ENCODE peak calls at places on chromosomes 5 and 9, in ten cellular contexts. Y, H, M, C, X, T, L, F, D and R are unnamed samples.

GRCh38 chr5:77995793-77996409 is 219.8 kb upstream of the TBCA start:
- DNase-seq in T (no peak), X (no peak), D (no peak), Y (no peak), F (peak), C (no peak), H (no peak), L (no peak), M (no peak), R (no peak)

GRCh38 chr9:3571500-3571899 is 45.7 kb upstream of the RFX3 start:
- DNase-seq in Y (no peak), C (no peak), X (no peak), L (peak), D (no peak), T (no peak), H (no peak), M (no peak), F (no peak), R (no peak)

GRCh38 chr9:91433180-91433579 is 9.5 kb upstream of the NFIL3 start:
- DNase-seq in F (no peak), L (peak), C (peak), H (peak), D (peak), Y (no peak), T (no peak), X (peak), M (no peak), R (no peak)

GRCh38 chr9:134839441-134840125 is 41.0 kb upstream of the FCN2 start:
- DNase-seq in C (no peak), Y (no peak), F (no peak), D (no peak), L (no peak), H (no peak), M (no peak), T (no peak), X (no peak), R (peak)

GRCh38 chr5:96902876-96903275 is 26.6 kb downstream of the ERAP2 start:
- DNase-seq in H (no peak), D (no peak), Y (no peak), M (no peak), L (no peak), T (no peak), C (no peak), X (no peak), F (no peak), R (no peak)

GRCh38 chr5:139670369-139671095 is 22.4 kb downstream of the CXXC5 start:
- DNase-seq in X (no peak), F (no peak), M (no peak), Y (no peak), C (no peak), H (peak), D (peak), L (peak), T (no peak), R (no peak)

GRCh38 chr5:87308024-87308423 is 40.3 kb downstream of the RASA1 start:
- DNase-seq in T (no peak), H (no peak), L (no peak), D (no peak), Y (no peak), C (no peak), M (no peak), X (no peak), F (no peak), R (no peak)

GRCh38 chr9:130349398-130349797 is 83.8 kb downstream of the HMCN2 start:
- DNase-seq in T (no peak), Y (no peak), M (no peak), D (no peak), X (no peak), F (no peak), L (no peak), C (no peak), H (no peak), R (no peak)

GRCh38 chr5:20369151-20369550 is 381.2 kb upstream of the CDH18 start:
- DNase-seq in X (no peak), C (no peak), T (no peak), D (no peak), L (no peak), F (no peak), H (no peak), M (no peak), Y (no peak), R (no peak)

GRCh38 chr5:42749020-42749419 is 7.6 kb upstream of the CCDC152 start:
- DNase-seq in L (no peak), F (no peak), D (no peak), Y (no peak), C (no peak), H (no peak), M (no peak), T (no peak), X (no peak), R (no peak)

GRCh38 chr5:179380211-179381035 is 35.2 kb upstream of the ADAMTS2 start:
- DNase-seq in C (no peak), X (no peak), D (no peak), T (no peak), F (no peak), M (no peak), H (peak), L (no peak), Y (no peak), R (no peak)

GRCh38 chr5:130066644-130067043 is 162.4 kb downstream of the CHSY3 start:
- DNase-seq in X (peak), L (no peak), H (no peak), F (no peak), M (no peak), Y (no peak), C (peak), D (no peak), T (no peak), R (no peak)

GRCh38 chr5:32329395-32329834 is 16.7 kb upstream of the MTMR12 start:
- DNase-seq in C (peak), Y (peak), L (peak), M (no peak), D (peak), F (no peak), H (peak), X (no peak), T (peak), R (peak)

GRCh38 chr5:40618926-40619325 is 60.8 kb upstream of the PTGER4 start:
- DNase-seq in D (no peak), X (peak), M (no peak), Y (no peak), H (no peak), F (no peak), L (no peak), T (no peak), C (no peak), R (no peak)

GRCh38 chr5:2560435-2560834 is 191.0 kb downstream of the IRX2 start:
- DNase-seq in Y (no peak), C (no peak), X (no peak), F (no peak), L (no peak), H (no peak), D (no peak), T (no peak), M (no peak), R (no peak)

GRCh38 chr5:38509185-38509584 is 47.3 kb downstream of the LIFR start:
- DNase-seq in M (no peak), D (no peak), C (no peak), X (peak), T (no peak), H (no peak), F (no peak), Y (no peak), L (no peak), R (no peak)

GRCh38 chr9:20513126-20513913 is 109.0 kb downstream of the MLLT3 start:
- DNase-seq in L (no peak), M (no peak), C (no peak), X (no peak), Y (no peak), F (no peak), T (no peak), D (no peak), H (no peak), R (no peak)

GRCh38 chr9:136567651-136568287 is 21.9 kb upstream of the NOTCH1 start:
- DNase-seq in X (no peak), C (peak), H (no peak), F (peak), Y (no peak), M (peak), D (peak), T (no peak), L (no peak), R (peak)

GRCh38 chr5:165224366-165224765 is 1718.9 kb downstream of the MAT2B start:
- DNase-seq in Y (no peak), L (no peak), M (no peak), F (no peak), X (no peak), T (no peak), H (no peak), D (no peak), C (no peak), R (no peak)

GRCh38 chr5:42605490-42605889 is 151.1 kb upstream of the CCDC152 start:
- DNase-seq in L (no peak), X (no peak), T (no peak), F (no peak), C (no peak), M (no peak), Y (no peak), D (no peak), H (no peak), R (no peak)

GRCh38 chr9:89177021-89177400 is 1.6 kb downstream of the SHC3 start:
- DNase-seq in D (no peak), Y (no peak), C (no peak), M (no peak), X (no peak), L (peak), T (no peak), H (no peak), F (no peak), R (no peak)

GRCh38 chr5:54212331-54212730 is 98.0 kb downstream of the ARL15 start:
- DNase-seq in T (no peak), Y (no peak), C (no peak), D (no peak), H (no peak), M (no peak), L (no peak), X (no peak), F (no peak), R (no peak)

GRCh38 chr9:132993511-132993939 is 15.0 kb downstream of the GFI1B start:
- DNase-seq in F (no peak), C (no peak), M (no peak), H (no peak), Y (no peak), D (no peak), T (no peak), L (no peak), X (no peak), R (no peak)

GRCh38 chr5:134133213-134133994 is 18.9 kb downstream of the TCF7 start:
- DNase-seq in F (peak), L (no peak), H (no peak), C (no peak), T (no peak), D (no peak), M (no peak), Y (peak), X (no peak), R (no peak)

GRCh38 chr5:149156435-149157083 is 15.3 kb downstream of the ABLIM3 start:
- DNase-seq in D (no peak), L (no peak), M (no peak), Y (no peak), T (no peak), H (no peak), C (no peak), F (no peak), X (no peak), R (no peak)

GRCh38 chr5:96752341-96753016 is 55.3 kb downstream of the ERAP1 start:
- DNase-seq in T (no peak), Y (no peak), H (peak), M (no peak), X (no peak), C (peak), L (peak), D (peak), F (no peak), R (peak)

GRCh38 chr9:114591206-114591853 is 3.8 kb downstream of the ATP6V1G1 start:
- DNase-seq in X (no peak), H (no peak), F (no peak), Y (no peak), L (no peak), C (no peak), D (no peak), M (no peak), T (no peak), R (no peak)

GRCh38 chr5:30040483-30041116 is 1152.9 kb upstream of the CDH6 start:
- DNase-seq in F (no peak), L (no peak), H (peak), Y (no peak), M (no peak), D (peak), T (no peak), X (no peak), C (peak), R (peak)

GRCh38 chr5:158720316-158720715 is 379.4 kb downstream of the EBF1 start:
- DNase-seq in C (no peak), T (no peak), L (no peak), M (no peak), H (no peak), F (no peak), D (no peak), X (no peak), Y (no peak), R (no peak)

GRCh38 chr9:2181794-2182193 is 166.6 kb downstream of the SMARCA2 start:
- DNase-seq in H (no peak), L (peak), D (no peak), T (no peak), F (no peak), C (peak), X (no peak), M (no peak), Y (peak), R (peak)

GRCh38 chr5:83363876-83364275 is 107.7 kb upstream of the VCAN start:
- DNase-seq in L (no peak), Y (no peak), H (no peak), T (no peak), D (no peak), M (no peak), C (no peak), F (no peak), X (no peak), R (no peak)

GRCh38 chr5:108381034-108381954 is 604 bp downstream of the FBXL17 start:
- DNase-seq in L (peak), H (peak), T (peak), M (peak), Y (peak), F (peak), X (no peak), C (peak), D (peak), R (peak)

GRCh38 chr5:158921441-158922262 is 178.1 kb downstream of the EBF1 start:
- DNase-seq in M (no peak), L (no peak), F (no peak), H (no peak), C (no peak), Y (no peak), X (no peak), D (no peak), T (no peak), R (no peak)

GRCh38 chr9:80285325-80285724 is 713.6 kb downstream of the TLE4 start:
- DNase-seq in Y (no peak), F (no peak), L (no peak), D (no peak), H (no peak), M (no peak), C (no peak), X (no peak), T (no peak), R (no peak)
- TF ChIP-seq CTCF in Y (no peak), F (no peak), L (no peak), D (no peak), H (no peak), M (no peak), C (no peak), X (peak), T (no peak), R (no peak)

GRCh38 chr9:15147471-15147870 is 159.5 kb downstream of the TTC39B start:
- DNase-seq in M (no peak), X (no peak), D (no peak), Y (no peak), C (no peak), L (no peak), F (no peak), H (no peak), T (no peak), R (no peak)

GRCh38 chr9:15146121-15146820 is 160.7 kb downstream of the TTC39B start:
- DNase-seq in C (no peak), T (no peak), L (no peak), Y (no peak), H (no peak), M (no peak), X (no peak), F (no peak), D (no peak), R (no peak)

GRCh38 chr9:15139467-15139866 is 167.5 kb downstream of the TTC39B start:
- DNase-seq in D (no peak), T (no peak), F (no peak), M (no peak), L (no peak), X (no peak), Y (no peak), C (no peak), H (no peak), R (no peak)

GRCh38 chr9:15144567-15145174 is 162.3 kb downstream of the TTC39B start:
- DNase-seq in D (no peak), T (no peak), H (no peak), C (no peak), F (peak), M (no peak), L (no peak), X (no peak), Y (no peak), R (no peak)

GRCh38 chr9:15142903-15143534 is 164.0 kb downstream of the TTC39B start:
- DNase-seq in C (peak), H (peak), D (peak), X (no peak), M (no peak), L (peak), T (no peak), F (no peak), Y (no peak), R (peak)
- TF ChIP-seq CTCF in C (peak), H (peak), D (peak), X (peak), M (peak), L (peak), T (peak), F (peak), Y (peak), R (peak)

DNA sequence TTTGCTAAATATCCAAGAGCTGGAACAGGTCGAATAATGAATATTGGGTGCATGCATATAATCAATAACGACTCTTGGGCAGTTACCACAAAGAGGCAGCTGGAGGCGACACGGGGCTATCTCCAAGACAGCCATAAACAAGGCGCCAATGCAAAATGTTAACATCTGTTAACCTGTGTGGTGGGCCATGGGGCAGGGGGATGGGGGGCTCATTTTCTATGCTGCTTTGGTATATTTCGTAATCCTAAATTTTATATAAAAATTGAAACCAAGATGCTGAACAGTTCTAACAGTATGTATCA is 1.3 kb upstream of the RNF44 start:
- DNase-seq in C (no peak), D (no peak), M (no peak), H (no peak), T (no peak), Y (no peak), L (no peak), F (no peak), X (no peak), R (no peak)
- TF ChIP-seq CTCF in C (no peak), D (no peak), M (no peak), H (no peak), T (no peak), Y (no peak), L (no peak), F (no peak), X (no peak), R (no peak)

GRCh38 chr9:28270156-28270555 is 696.9 kb upstream of the C9orf72 start:
- DNase-seq in C (no peak), L (no peak), F (no peak), Y (no peak), M (no peak), D (no peak), H (no peak), X (no peak), T (no peak), R (no peak)
- TF ChIP-seq CTCF in C (no peak), L (no peak), F (no peak), Y (no peak), M (no peak), D (no peak), H (no peak), X (no peak), T (no peak), R (no peak)

DNA sequence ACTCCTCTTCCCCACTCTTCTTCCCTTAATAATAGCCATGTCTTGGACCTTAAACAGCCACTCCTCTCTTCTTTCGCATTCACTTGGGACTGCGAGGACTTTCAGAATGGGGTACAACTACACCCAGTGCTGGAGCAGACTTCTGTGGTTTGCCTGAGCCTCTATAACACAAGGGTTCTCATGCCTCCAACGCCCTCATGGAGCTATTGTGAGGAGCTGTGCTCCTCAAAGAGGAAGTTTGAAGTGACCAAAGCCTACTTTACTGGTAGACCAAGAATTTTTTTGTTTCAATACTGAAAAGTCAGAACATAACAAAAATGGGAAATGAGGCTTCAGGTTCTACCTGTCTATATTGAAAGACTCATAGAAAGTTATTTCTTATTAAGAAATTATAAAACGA is 316.4 kb downstream of the PIK3R1 start:
- DNase-seq in C (peak), H (no peak), X (no peak), F (no peak), T (no peak), D (no peak), M (no peak), Y (no peak), L (no peak), R (no peak)
- TF ChIP-seq CTCF in C (no peak), H (no peak), X (no peak), F (no peak), T (no peak), D (no peak), M (no peak), Y (no peak), L (no peak), R (no peak)

GRCh38 chr9:121182976-121183375 is 18.7 kb downstream of the RAB14 start:
- DNase-seq in F (no peak), T (no peak), L (no peak), M (no peak), D (no peak), X (no peak), H (no peak), C (no peak), Y (no peak), R (no peak)
- TF ChIP-seq CTCF in F (no peak), T (no peak), L (no peak), M (no peak), D (no peak), X (no peak), H (no peak), C (no peak), Y (no peak), R (no peak)

GRCh38 chr5:171586436-171586835 is 167.0 kb downstream of the FGF18 start:
- DNase-seq in H (no peak), C (no peak), D (no peak), Y (no peak), X (no peak), L (no peak), F (no peak), T (no peak), M (no peak), R (no peak)
- TF ChIP-seq CTCF in H (no peak), C (no peak), D (no peak), Y (no peak), X (no peak), L (no peak), F (no peak), T (no peak), M (no peak), R (no peak)

DNA sequence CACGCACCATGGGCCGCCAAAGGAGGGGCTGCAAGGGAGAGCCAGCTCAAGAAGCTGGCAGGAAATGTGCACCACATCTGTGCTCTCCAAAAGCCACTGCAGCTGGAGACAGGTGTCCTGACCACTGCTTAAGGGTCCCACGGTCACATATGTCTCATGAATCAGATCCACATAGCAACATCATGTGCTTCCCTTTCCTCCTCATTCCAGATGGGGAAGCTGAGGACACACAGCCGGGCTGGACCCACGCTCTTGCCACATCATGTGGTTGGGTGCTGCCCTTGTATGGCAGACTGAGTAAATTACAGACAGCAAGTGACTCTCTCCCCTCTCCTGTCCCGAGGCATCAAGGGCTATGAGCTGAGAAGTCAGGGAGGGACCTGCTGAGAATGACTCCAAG is 58.3 kb downstream of the NSUN2 start:
- DNase-seq in D (no peak), C (no peak), H (no peak), M (no peak), X (no peak), L (no peak), T (no peak), Y (no peak), F (no peak), R (no peak)
- TF ChIP-seq CTCF in D (no peak), C (no peak), H (no peak), M (no peak), X (no peak), L (no peak), T (no peak), Y (no peak), F (no peak), R (no peak)